ENCODE peak calls at places on chromosome 4, in seven cellular contexts. X is HepG2, O is GM12878, Q is SK-N-SH, V is HCT116, G is K562, H is H1. F is an unnamed sample.

GRCh38 chr4:159242427-159242826 is 139.5 kb downstream of the RAPGEF2 start:
- DNase-seq in Q (no peak), O (no peak), H (no peak), G (no peak), V (no peak), X (no peak), F (no peak)

GRCh38 chr4:88820723-88821368 is 123.2 kb upstream of the NAP1L5 start:
- DNase-seq in O (no peak), V (no peak), Q (no peak), H (no peak), G (no peak), X (no peak), F (no peak)

GRCh38 chr4:87633239-87633638 is 16.8 kb upstream of the DMP1 start:
- DNase-seq in Q (peak), H (no peak), X (no peak), O (no peak), G (no peak), V (no peak), F (no peak)

GRCh38 chr4:15754323-15754722 is 23.8 kb upstream of the CD38 start:
- DNase-seq in V (no peak), H (no peak), O (no peak), Q (no peak), X (no peak), G (no peak), F (no peak)

GRCh38 chr4:168076989-168077725 is 15.2 kb upstream of the ANXA10 start:
- DNase-seq in H (peak), Q (peak), X (peak), V (peak), G (peak), O (peak), F (peak)

GRCh38 chr4:170529760-170530440 is 440.1 kb upstream of the AADAT start:
- DNase-seq in V (no peak), Q (no peak), H (no peak), G (no peak), O (no peak), X (no peak), F (no peak)

GRCh38 chr4:26135331-26135730 is 185.5 kb upstream of the RBPJ start:
- DNase-seq in X (no peak), H (no peak), V (no peak), Q (no peak), O (no peak), G (no peak), F (no peak)

GRCh38 chr4:64538219-64538618 is 129.0 kb upstream of the TECRL start:
- DNase-seq in V (no peak), X (peak), Q (no peak), O (no peak), G (no peak), H (no peak), F (no peak)

GRCh38 chr4:8597319-8597718 is 4.8 kb downstream of the CPZ start:
- DNase-seq in V (no peak), Q (peak), X (no peak), H (no peak), G (no peak), O (no peak), F (no peak)

GRCh38 chr4:87032884-87033533 is 98.2 kb downstream of the AFF1 start:
- DNase-seq in O (no peak), G (no peak), X (peak), Q (no peak), H (no peak), V (no peak), F (peak)

GRCh38 chr4:103424853-103425252 is 226.7 kb upstream of the CENPE start:
- DNase-seq in O (no peak), X (peak), V (no peak), Q (no peak), H (no peak), G (no peak), F (peak)

DNA sequence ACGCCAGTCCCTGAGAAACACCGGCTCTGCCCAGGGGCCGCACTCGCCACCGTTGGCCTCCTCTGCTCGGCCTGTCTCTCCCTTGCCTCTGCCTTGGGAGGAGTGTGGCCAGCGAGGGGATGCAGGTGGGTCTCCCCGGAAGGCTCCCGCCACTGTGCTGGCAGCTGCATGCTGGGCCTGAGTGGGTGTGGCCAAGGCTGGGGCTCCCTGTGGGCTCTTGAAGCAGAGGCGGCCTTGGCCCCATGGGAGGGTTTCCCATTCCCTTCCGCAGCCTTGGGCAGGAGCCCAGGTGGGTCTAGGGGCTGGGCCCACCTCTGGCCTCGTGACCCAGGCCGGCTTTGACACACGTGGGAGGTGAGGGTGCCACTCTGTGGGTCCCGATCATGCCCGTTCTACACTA is 19.1 kb downstream of the FGFRL1 start:
- DNase-seq in G (peak), X (no peak), H (no peak), Q (no peak), V (no peak), O (no peak), F (no peak)
- TF ChIP-seq JUND in G (no peak), X (no peak), H (no peak), Q (no peak), V (no peak), O (no peak), F (no peak)

DNA sequence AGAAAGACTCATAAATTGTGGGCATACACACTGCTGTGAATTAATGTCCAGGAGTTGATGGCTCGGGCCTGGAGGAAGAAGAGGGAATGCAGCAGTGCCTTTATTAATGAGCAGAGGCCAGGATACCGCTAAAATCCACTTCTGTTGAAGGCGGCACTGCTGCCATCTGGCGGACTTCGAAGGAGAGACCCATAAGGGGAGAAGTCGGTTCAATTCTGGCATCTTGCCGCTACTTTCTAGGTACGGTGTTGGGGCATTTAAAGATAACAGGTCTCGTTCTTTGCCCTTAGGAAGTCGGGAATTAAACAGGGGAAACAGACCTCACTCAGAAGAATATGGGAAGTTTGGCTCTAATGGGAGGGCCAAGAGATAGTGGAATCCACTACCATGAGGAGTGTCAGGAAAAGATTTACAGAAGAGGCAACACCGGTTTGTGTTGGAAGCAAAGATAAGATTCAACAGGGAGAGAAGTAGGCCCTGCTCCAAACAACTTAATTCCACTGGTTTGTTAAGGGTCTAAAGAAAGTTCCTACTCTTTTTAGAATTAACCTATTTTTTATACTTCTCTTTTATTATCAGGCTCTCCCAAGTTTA is 133.6 kb upstream of the GIMD1 start:
- DNase-seq in Q (peak), H (peak), X (peak), O (no peak), G (peak), V (peak), F (peak)
- TF ChIP-seq JUND in Q (no peak), H (no peak), X (no peak), O (no peak), G (no peak), V (no peak), F (no peak)

GRCh38 chr4:7512946-7513345 is 78.2 kb upstream of the PSAPL1 start:
- DNase-seq in O (no peak), X (no peak), H (no peak), V (no peak), G (no peak), Q (no peak), F (no peak)

GRCh38 chr4:7513731-7514130 is 79.0 kb upstream of the PSAPL1 start:
- DNase-seq in H (no peak), X (no peak), V (no peak), Q (no peak), G (no peak), O (no peak), F (no peak)

GRCh38 chr4:7511509-7511908 is 76.8 kb upstream of the PSAPL1 start:
- DNase-seq in G (no peak), H (no peak), X (no peak), O (no peak), V (no peak), Q (peak), F (no peak)

GRCh38 chr4:7514281-7514680 is 79.6 kb upstream of the PSAPL1 start:
- DNase-seq in Q (no peak), G (no peak), H (no peak), V (no peak), O (no peak), X (no peak), F (no peak)

GRCh38 chr4:7512428-7512827 is 77.7 kb upstream of the PSAPL1 start:
- DNase-seq in O (no peak), X (no peak), V (no peak), H (no peak), Q (no peak), G (no peak), F (no peak)
- TF ChIP-seq JUND in O (no peak), X (no peak), V (no peak), H (no peak), Q (no peak), G (no peak), F (no peak)

GRCh38 chr4:128525387-128525786 is 237.8 kb upstream of the PGRMC2 start:
- DNase-seq in H (no peak), O (no peak), X (no peak), G (peak), Q (no peak), V (no peak), F (no peak)

GRCh38 chr4:128528177-128528576 is 240.6 kb upstream of the PGRMC2 start:
- DNase-seq in H (no peak), X (no peak), V (no peak), G (no peak), O (no peak), Q (no peak), F (no peak)

GRCh38 chr4:128527356-128527755 is 239.7 kb upstream of the PGRMC2 start:
- DNase-seq in H (no peak), V (no peak), X (no peak), O (no peak), G (no peak), Q (no peak), F (no peak)

GRCh38 chr4:128525939-128526630 is 238.5 kb upstream of the PGRMC2 start:
- DNase-seq in H (no peak), G (no peak), V (no peak), O (no peak), Q (no peak), X (no peak), F (no peak)

GRCh38 chr4:128528793-128529553 is 241.4 kb upstream of the PGRMC2 start:
- DNase-seq in V (peak), G (no peak), O (no peak), H (peak), Q (no peak), X (peak), F (peak)
- TF ChIP-seq JUND in V (peak), G (no peak), O (no peak), H (peak), Q (peak), X (no peak), F (peak)

F was measured in T47D.